ENCODE peak calls at places on chromosomes 2 and 18, in five cellular contexts. K is SK-N-SH, I is GM12878, C is K562, P is HepG2. Y is an unnamed sample.

GRCh38 chr2:235544687-235544965 is 50.8 kb downstream of the AGAP1 start:
- DNase-seq in K (no peak), I (no peak), C (no peak), P (no peak), Y (no peak)

GRCh38 chr2:173884403-173884802 is 80.8 kb downstream of the SP3 start:
- DNase-seq in K (peak), I (no peak), C (peak), P (peak), Y (peak)

GRCh38 chr2:213229814-213230213 is 54.5 kb upstream of the SPAG16 start:
- DNase-seq in K (no peak), I (no peak), C (no peak), P (peak), Y (no peak)

GRCh38 chr18:77131100-77131651 is 1.4 kb downstream of the MBP start:
- DNase-seq in K (no peak), I (no peak), C (no peak), P (no peak), Y (no peak)

GRCh38 chr2:14535156-14535555 is 97.4 kb upstream of the LRATD1 start:
- DNase-seq in K (no peak), I (no peak), C (no peak), P (no peak), Y (no peak)

GRCh38 chr2:149087751-149088150 is 49.3 kb downstream of the LYPD6B start:
- DNase-seq in K (no peak), I (no peak), C (no peak), P (no peak), Y (no peak)

GRCh38 chr2:169348321-169349002 is 13.9 kb downstream of the LRP2 start:
- DNase-seq in K (no peak), I (no peak), C (no peak), P (peak), Y (no peak)

GRCh38 chr2:101806123-101806522 is 108.6 kb downstream of the MAP4K4 start:
- DNase-seq in K (no peak), I (no peak), C (no peak), P (peak), Y (no peak)

GRCh38 chr2:108588070-108588668 is 53.9 kb downstream of the LIMS1 start:
- DNase-seq in K (no peak), I (no peak), C (no peak), P (no peak), Y (no peak)

GRCh38 chr18:79611040-79611681 is 68.4 kb upstream of the CTDP1 start:
- DNase-seq in K (no peak), I (no peak), C (peak), P (no peak), Y (no peak)

GRCh38 chr2:96921561-96922303 is 51.9 kb upstream of the SEMA4C start:
- DNase-seq in K (no peak), I (no peak), C (no peak), P (no peak), Y (no peak)

GRCh38 chr2:28639836-28640235 is 111.8 kb upstream of the PPP1CB start:
- DNase-seq in K (no peak), I (no peak), C (no peak), P (peak), Y (no peak)

GRCh38 chr2:101114815-101115214 is 36.4 kb downstream of the TBC1D8 start:
- DNase-seq in K (no peak), I (no peak), C (no peak), P (no peak), Y (no peak)

GRCh38 chr2:63661076-63661475 is 72.3 kb downstream of the MDH1 start:
- DNase-seq in K (no peak), I (no peak), C (no peak), P (no peak), Y (no peak)

GRCh38 chr2:28709101-28709500 is 42.5 kb upstream of the PPP1CB start:
- DNase-seq in K (no peak), I (no peak), C (no peak), P (peak), Y (no peak)

GRCh38 chr2:117832905-117833613 is 18.6 kb downstream of the DDX18 start:
- DNase-seq in K (no peak), I (no peak), C (no peak), P (no peak), Y (no peak)

GRCh38 chr2:118881490-118882129 is 34.2 kb upstream of the EN1 start:
- DNase-seq in K (peak), I (no peak), C (peak), P (peak), Y (peak)

GRCh38 chr2:9703085-9703641 is 72.4 kb upstream of the YWHAQ start:
- DNase-seq in K (no peak), I (no peak), C (no peak), P (peak), Y (no peak)

GRCh38 chr2:185857676-185858075 is 119.1 kb downstream of the FSIP2 start:
- DNase-seq in K (no peak), I (no peak), C (no peak), P (no peak), Y (no peak)

GRCh38 chr18:489244-490023 is 11.1 kb downstream of the COLEC12 start:
- DNase-seq in K (no peak), I (no peak), C (no peak), P (no peak), Y (no peak)

GRCh38 chr2:3223080-3223923 is 154.3 kb downstream of the EIPR1 start:
- DNase-seq in K (no peak), I (peak), C (no peak), P (no peak), Y (no peak)

GRCh38 chr2:101962243-101962809 is 29.4 kb upstream of the IL1R2 start:
- DNase-seq in K (no peak), I (no peak), C (no peak), P (no peak), Y (no peak)

GRCh38 chr2:129010262-129010661 is 691.6 kb upstream of the HS6ST1 start:
- DNase-seq in K (no peak), I (no peak), C (no peak), P (no peak), Y (no peak)

GRCh38 chr2:61970807-61971556 is 65.5 kb downstream of the COMMD1 start:
- DNase-seq in K (no peak), I (no peak), C (no peak), P (no peak), Y (no peak)

GRCh38 chr2:153873062-153874048 is 1.6 kb downstream of the GALNT13 start:
- DNase-seq in K (peak), I (no peak), C (no peak), P (no peak), Y (peak)

GRCh38 chr2:33388996-33389395 is 87.5 kb upstream of the RASGRP3 start:
- DNase-seq in K (no peak), I (no peak), C (no peak), P (no peak), Y (no peak)

GRCh38 chr18:10045296-10045891 is 131.6 kb downstream of the VAPA start:
- DNase-seq in K (no peak), I (no peak), C (no peak), P (no peak), Y (no peak)

GRCh38 chr18:70288851-70289328 is at the start of gene SOCS6:
- DNase-seq in K (peak), I (no peak), C (peak), P (no peak), Y (peak)

GRCh38 chr2:99555410-99555809 is 65.6 kb upstream of the REV1 start:
- DNase-seq in K (no peak), I (no peak), C (no peak), P (no peak), Y (no peak)

GRCh38 chr18:58856881-58857280 is 7.8 kb upstream of the ZNF532 start:
- DNase-seq in K (no peak), I (no peak), C (no peak), P (no peak), Y (no peak)
- TF ChIP-seq FOXM1 in K (no peak), I (no peak), C (no peak), P (no peak), Y (no peak)

DNA sequence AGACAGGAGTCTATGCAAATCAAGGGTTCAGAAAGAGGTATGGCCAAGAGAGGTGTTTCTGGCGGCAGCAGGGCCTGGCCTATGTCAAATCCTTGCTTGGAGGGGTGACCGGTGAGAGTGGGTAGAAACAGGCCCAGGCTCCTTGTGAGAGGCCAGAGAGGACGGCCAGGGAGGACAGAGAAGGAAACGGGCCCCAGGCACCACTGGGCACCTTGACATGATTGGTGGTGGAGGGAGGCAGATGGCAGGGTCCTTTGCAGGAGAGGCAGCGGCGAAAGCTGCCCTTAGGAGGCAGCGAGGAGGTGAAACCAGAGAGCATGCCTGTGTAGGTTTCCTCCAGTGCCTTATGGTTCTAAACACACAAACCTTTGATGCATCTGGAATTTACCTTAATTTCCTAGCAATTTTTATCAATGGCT is 6.2 kb downstream of the RAMP1 start:
- DNase-seq in K (peak), I (no peak), C (no peak), P (no peak), Y (peak)
- TF ChIP-seq FOXM1 in K (no peak), I (no peak), C (no peak), P (no peak), Y (no peak)

DNA sequence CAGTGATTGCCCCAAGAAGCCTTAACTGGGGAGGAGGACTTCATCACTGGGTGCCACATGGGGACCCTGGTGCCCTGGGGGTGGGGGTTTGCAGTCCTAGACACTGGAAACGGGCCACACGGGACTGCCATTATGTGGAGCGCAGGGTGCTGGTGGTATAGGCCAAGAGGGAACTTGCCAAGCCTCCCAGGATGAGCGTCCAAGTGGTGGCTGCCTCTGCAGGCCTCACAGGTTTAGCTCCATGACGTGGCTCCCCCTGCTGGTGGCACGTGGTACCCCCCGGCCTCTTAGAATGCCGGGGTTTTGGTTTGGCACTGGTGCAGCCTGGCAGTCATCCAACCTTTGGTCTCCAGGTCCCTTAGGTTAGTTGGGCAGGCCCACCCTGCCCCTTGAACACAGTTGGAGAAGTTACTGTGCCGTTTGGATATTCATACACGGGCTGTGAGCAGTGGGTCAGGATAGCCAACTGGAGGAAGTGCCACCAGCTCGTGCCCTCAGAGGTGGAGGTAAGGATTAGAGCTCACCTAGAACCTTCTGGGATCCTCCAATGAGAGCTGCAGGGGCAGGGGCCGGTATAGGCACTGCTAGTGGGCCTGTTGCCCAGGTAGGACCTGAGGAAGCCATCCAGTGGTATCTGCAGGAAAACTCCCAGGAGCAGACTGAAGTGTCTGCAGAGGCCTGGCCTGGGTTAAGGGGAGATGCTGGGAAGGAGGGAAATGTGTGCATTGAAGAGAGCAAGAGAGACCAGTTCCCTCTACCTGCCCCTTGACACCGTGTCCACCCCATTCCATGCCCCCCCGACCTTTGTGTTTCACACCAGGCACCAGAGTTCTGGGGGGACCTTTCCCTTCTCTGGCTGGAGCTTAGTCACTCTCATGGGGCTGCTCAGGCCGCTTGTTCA is 5.7 kb downstream of the PTMA start:
- DNase-seq in K (peak), I (peak), C (peak), P (peak), Y (peak)
- TF ChIP-seq FOXM1 in K (no peak), I (no peak), C (no peak), P (no peak), Y (no peak)

DNA sequence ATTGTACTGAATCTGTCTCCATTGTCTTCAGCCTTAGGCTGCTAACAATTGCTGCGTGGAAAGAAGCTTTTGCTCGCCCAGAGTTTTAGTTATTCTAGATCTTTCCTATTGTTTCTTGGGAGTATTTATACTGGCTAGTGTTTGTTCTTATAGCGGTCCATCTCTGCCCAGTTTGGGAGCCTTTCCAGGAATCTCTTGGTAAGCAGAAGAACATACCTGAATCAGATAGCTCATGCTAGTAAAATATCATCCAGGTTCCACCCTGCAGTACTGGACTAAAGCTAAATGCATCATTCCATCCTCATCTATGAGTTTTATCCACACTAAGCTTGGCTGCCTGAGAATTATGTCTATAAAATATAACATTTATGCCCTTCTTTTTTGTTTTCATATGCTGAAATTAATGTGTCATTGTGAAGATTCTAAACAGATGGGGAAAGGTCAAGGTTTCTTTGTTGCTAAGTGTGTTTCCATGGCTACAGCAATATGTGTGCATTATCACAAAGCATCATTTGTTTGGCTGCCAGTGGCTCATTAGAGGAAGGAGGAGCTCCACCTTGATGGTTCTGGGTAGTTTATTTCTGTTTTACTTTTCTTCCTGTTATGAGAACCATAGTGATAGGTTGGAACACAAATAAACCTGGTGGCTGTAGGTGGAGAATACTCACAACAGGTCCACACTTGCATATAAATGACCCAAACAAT is 182.8 kb downstream of the PIK3C3 start:
- DNase-seq in K (no peak), I (no peak), C (no peak), P (no peak), Y (no peak)
- TF ChIP-seq FOXM1 in K (no peak), I (no peak), C (no peak), P (no peak), Y (no peak)

DNA sequence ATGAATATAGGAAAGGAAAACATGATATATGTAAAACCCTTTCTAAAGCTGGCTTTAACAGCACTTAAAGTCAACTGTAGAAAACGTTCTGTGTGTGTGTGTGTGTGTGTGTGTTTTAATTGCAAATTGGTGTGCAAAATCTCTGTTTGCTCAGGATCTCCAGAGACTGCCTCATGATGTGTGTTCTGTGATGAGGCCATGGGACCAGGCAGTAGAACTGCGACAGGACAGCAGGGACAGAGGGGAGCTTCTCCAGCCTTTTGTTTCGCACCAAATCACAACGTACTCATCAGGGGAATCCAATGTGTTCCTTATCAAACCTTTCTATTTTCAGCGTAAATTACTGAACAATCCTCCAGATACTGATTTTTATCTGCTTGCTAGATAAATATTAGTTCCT is 66.7 kb downstream of the NXPH2 start:
- DNase-seq in K (no peak), I (no peak), C (no peak), P (no peak), Y (no peak)
- TF ChIP-seq FOXM1 in K (no peak), I (no peak), C (no peak), P (no peak), Y (no peak)

GRCh38 chr2:69943841-69944604 is 17.4 kb downstream of the ASPRV1 start:
- DNase-seq in K (no peak), I (no peak), C (no peak), P (no peak), Y (no peak)
- TF ChIP-seq FOXM1 in K (no peak), I (no peak), C (no peak), P (no peak), Y (no peak)

GRCh38 chr2:239535413-239535790 is 134.6 kb upstream of the HDAC4 start:
- DNase-seq in K (no peak), I (no peak), C (no peak), P (no peak), Y (no peak)
- TF ChIP-seq FOXM1 in K (no peak), I (no peak), C (no peak), P (no peak), Y (no peak)

DNA sequence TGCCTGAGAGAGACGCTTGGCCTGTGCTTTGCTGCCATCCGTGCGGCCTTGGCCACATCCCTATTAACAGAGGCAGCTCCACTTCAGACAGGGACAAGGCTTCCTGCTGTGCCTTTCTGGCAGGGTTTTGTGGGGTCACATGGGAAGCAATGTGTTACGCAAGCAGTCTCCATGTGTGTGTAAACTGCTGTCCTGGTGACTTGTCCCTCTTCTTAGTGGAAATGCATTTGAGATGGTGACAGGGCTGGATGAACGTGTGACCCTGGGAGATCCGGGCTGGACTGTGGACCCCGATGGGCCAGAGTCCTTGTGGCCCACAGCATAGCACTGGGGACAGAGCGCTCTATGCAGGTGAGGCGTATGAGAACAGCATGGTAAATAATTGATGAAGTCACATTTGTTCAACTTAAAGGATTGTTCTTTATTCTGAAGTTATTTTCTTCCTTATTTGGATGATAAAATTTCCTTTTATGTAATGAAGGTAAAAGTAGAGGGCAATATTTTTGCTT is 23.2 kb downstream of the ASB1 start:
- DNase-seq in K (no peak), I (no peak), C (no peak), P (peak), Y (no peak)
- TF ChIP-seq FOXM1 in K (no peak), I (no peak), C (no peak), P (no peak), Y (no peak)

GRCh38 chr2:85867121-85867520 is 21.7 kb downstream of the ST3GAL5 start:
- DNase-seq in K (no peak), I (no peak), C (no peak), P (no peak), Y (no peak)

GRCh38 chr2:85867556-85868292 is 21.1 kb downstream of the ST3GAL5 start:
- DNase-seq in K (no peak), I (no peak), C (no peak), P (no peak), Y (no peak)

GRCh38 chr2:85864654-85865053 is 24.1 kb downstream of the ST3GAL5 start:
- DNase-seq in K (no peak), I (no peak), C (no peak), P (no peak), Y (no peak)

GRCh38 chr2:85866165-85866659 is 22.6 kb downstream of the ST3GAL5 start:
- DNase-seq in K (no peak), I (no peak), C (no peak), P (no peak), Y (no peak)

GRCh38 chr2:85865539-85866164 is 23.1 kb downstream of the ST3GAL5 start:
- DNase-seq in K (no peak), I (peak), C (no peak), P (no peak), Y (no peak)
- TF ChIP-seq FOXM1 in K (no peak), I (peak), C (no peak), P (no peak), Y (no peak)

DNA sequence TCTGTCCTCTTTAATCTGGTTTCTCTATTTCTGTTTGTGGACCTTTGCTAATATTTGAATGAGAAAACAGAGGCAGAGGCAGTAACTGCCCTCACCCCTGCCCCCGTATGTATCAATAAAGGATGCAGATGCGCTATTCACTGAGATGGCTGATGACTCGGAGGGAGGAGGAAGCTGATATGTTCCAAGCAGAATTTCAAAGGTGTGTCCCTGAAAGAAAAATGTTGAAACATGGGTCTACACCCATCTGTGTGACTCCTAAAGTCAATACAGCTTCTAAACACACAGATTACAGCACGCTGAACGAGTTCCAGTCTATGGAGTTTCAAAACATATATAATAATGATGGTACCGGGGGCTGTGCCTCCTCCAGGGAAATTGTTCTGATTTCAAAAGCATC is 38.8 kb downstream of the EPHA4 start:
- DNase-seq in K (no peak), I (no peak), C (no peak), P (no peak), Y (no peak)
- TF ChIP-seq FOXM1 in K (no peak), I (no peak), C (no peak), P (no peak), Y (no peak)

Y was measured in HEK293T.